ENCODE peak calls at places on chromosomes 11 and 22, in six cellular contexts. N, H, B, T, D and W are unnamed samples.

GRCh38 chr11:121844016-121844415 is 272.0 kb downstream of the BLID start:
- DNase-seq in N (no peak), H (no peak), B (no peak), T (no peak), D (no peak), W (no peak)

GRCh38 chr11:77411717-77412441 is 62.0 kb downstream of the PAK1 start:
- DNase-seq in N (peak), H (peak), B (peak), T (peak), D (peak), W (peak)

GRCh38 chr11:36258730-36259360 is 30.4 kb downstream of the COMMD9 start:
- DNase-seq in N (peak), H (peak), B (peak), T (no peak), D (peak), W (no peak)

GRCh38 chr11:21654091-21654490 is 538.8 kb upstream of the ANO5 start:
- DNase-seq in N (no peak), H (no peak), B (no peak), T (no peak), D (peak), W (no peak)

GRCh38 chr11:43923327-43924111 is 18.9 kb upstream of the C11orf96 start:
- DNase-seq in N (no peak), H (peak), B (no peak), T (no peak), D (no peak), W (peak)

GRCh38 chr11:75558939-75559843 is 2.9 kb upstream of the SERPINH1 start:
- DNase-seq in N (no peak), H (no peak), B (no peak), T (no peak), D (no peak), W (no peak)

GRCh38 chr22:50487290-50488005 is 789 bp downstream of the MIOX start:
- DNase-seq in N (no peak), H (no peak), B (no peak), T (no peak), D (no peak), W (no peak)

GRCh38 chr22:47620391-47620790 is 857.9 kb downstream of the TBC1D22A start:
- DNase-seq in N (peak), H (no peak), B (no peak), T (no peak), D (no peak), W (peak)

GRCh38 chr11:86641537-86642270 is 30.7 kb downstream of the ME3 start:
- DNase-seq in N (no peak), H (no peak), B (no peak), T (no peak), D (no peak), W (no peak)

GRCh38 chr11:86952933-86953637 is 2.1 kb downstream of the FZD4 start:
- DNase-seq in N (no peak), H (no peak), B (no peak), T (no peak), D (no peak), W (no peak)

GRCh38 chr11:76661835-76662434 is 8.6 kb downstream of the LRRC32 start:
- DNase-seq in N (no peak), H (no peak), B (no peak), T (no peak), D (no peak), W (peak)

GRCh38 chr11:32713496-32713895 is 81.0 kb downstream of the CCDC73 start:
- DNase-seq in N (no peak), H (no peak), B (no peak), T (no peak), D (no peak), W (no peak)

GRCh38 chr22:49975543-49976389 is 15.2 kb downstream of the PIM3 start:
- DNase-seq in N (peak), H (peak), B (no peak), T (no peak), D (no peak), W (peak)

GRCh38 chr11:32071811-32072210 is 19.1 kb upstream of the RCN1 start:
- DNase-seq in N (no peak), H (no peak), B (no peak), T (no peak), D (peak), W (no peak)

GRCh38 chr11:35618497-35619029 is 303 bp downstream of the FJX1 start:
- DNase-seq in N (no peak), H (peak), B (no peak), T (no peak), D (peak), W (no peak)

GRCh38 chr22:35368386-35368785 is 12.5 kb upstream of the HMOX1 start:
- DNase-seq in N (no peak), H (no peak), B (no peak), T (no peak), D (no peak), W (no peak)

GRCh38 chr11:27618591-27618990 is 81.7 kb downstream of the BDNF start:
- DNase-seq in N (no peak), H (no peak), B (no peak), T (no peak), D (no peak), W (no peak)

GRCh38 chr11:78878631-78879030 is 304.0 kb upstream of the NARS2 start:
- DNase-seq in N (no peak), H (no peak), B (no peak), T (no peak), D (no peak), W (no peak)
- H3K27ac ChIP-seq in N (no peak), H (no peak), B (no peak), T (no peak), D (no peak), W (no peak)

GRCh38 chr11:130830563-130830950 is 85.7 kb downstream of the SNX19 start:
- DNase-seq in N (no peak), H (peak), B (no peak), T (no peak), D (no peak), W (no peak)

GRCh38 chr11:130829801-130830562 is 86.3 kb downstream of the SNX19 start:
- DNase-seq in N (no peak), H (peak), B (no peak), T (no peak), D (no peak), W (no peak)

GRCh38 chr11:130831506-130832385 is 84.5 kb downstream of the SNX19 start:
- DNase-seq in N (no peak), H (no peak), B (no peak), T (no peak), D (no peak), W (no peak)

GRCh38 chr11:130834886-130835285 is 81.4 kb downstream of the SNX19 start:
- DNase-seq in N (no peak), H (no peak), B (no peak), T (no peak), D (no peak), W (no peak)

DNA sequence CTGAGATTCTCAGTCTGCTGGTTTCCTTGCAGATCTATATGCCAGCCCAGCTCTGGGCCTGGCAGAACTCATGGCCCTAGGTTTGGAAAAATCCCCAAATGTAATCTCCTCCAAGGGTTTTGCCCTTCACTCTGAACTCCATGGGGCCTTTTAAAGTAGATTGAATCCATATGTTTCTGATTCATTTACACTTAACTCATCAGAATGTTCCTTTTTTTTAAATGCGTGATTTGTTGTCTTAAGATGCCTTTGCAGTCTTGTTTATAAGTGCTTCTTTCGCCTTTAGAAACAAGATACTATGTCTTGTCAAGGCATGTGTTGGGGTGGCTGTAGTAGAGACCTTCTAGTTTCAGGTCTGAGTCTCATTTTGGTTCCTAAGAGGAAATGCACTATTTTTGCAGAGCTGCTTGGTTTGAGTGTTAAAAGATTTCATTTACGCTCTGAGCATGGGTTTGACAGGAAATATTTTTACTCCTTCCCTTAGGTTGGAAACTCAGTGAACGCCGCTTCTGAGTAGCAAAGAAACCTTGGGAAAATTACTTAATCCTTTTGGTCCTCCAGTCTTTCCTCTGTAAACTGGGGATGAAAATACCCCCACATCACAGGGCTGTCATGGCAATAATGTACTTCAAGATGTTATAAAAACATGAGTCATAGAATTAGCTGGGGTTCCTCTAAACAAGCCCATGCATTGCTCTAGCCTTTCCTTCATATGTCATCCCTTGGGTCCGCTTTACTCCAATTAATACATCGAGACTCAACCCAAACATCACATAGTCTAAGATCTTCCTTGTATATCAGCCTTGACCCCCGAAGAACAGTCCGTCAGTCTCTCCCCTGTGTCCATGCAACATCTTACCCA is 83.5 kb downstream of the SNX19 start:
- DNase-seq in N (no peak), H (no peak), B (no peak), T (no peak), D (no peak), W (no peak)
- H3K27ac ChIP-seq in N (no peak), H (no peak), B (no peak), T (no peak), D (no peak), W (no peak)

GRCh38 chr11:68010058-68011041 is at the start of gene ALDH3B1:
- DNase-seq in N (peak), H (peak), B (no peak), T (no peak), D (no peak), W (peak)

GRCh38 chr11:68012843-68013610 is 2.9 kb downstream of the ALDH3B1 start:
- DNase-seq in N (no peak), H (no peak), B (no peak), T (no peak), D (no peak), W (peak)

GRCh38 chr11:68009391-68010000 is 631 bp upstream of the ALDH3B1 start:
- DNase-seq in N (no peak), H (no peak), B (no peak), T (no peak), D (no peak), W (no peak)

GRCh38 chr11:68012044-68012842 is 2.1 kb downstream of the ALDH3B1 start:
- DNase-seq in N (no peak), H (no peak), B (no peak), T (no peak), D (no peak), W (no peak)

GRCh38 chr11:68011046-68011943 is 1.2 kb downstream of the ALDH3B1 start:
- DNase-seq in N (no peak), H (no peak), B (no peak), T (no peak), D (no peak), W (no peak)
- H3K27ac ChIP-seq in N (peak), H (peak), B (no peak), T (no peak), D (no peak), W (peak)

DNA sequence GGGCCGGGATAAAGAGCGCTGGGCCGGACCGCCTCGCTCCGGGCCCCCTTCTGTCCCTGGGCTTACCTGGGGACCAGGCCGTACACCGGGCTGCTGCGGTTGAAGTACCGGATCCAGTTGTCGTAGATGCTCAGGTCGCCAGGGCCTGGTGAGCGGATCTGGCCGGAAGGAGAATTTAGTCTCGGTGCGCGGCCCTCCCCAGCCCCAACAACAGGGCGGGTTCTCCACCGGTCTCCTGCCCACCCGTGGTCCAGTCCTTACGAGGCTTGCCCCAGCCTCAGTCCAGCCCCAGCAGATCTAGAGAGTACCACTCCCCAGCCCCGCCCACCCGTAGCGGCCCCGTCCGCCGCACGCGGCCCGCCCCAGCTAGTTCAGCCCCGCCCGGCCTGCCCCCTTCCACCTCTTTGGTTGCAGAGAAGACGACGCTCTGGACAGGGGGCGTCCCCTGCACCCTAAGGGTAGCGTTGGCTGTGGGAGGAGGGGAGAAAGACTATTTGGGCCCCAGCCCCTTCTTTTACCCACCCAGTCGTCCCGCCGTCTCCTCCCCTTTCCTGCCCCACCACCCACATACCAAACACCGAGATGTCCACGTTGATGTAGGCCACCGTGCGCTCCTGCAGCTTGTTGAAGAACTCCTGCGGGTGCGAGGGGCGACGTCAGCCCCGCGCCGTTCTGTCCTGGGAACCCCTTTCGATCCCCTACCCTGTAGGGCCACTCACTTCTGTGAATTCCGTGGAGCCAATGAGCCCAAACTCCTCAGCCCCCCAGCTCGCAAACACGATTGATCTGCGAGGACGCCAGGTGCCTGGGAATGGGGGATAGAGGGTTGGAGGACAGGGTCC is 6.8 kb downstream of the SAC3D1 start:
- DNase-seq in N (no peak), H (peak), B (no peak), T (no peak), D (no peak), W (no peak)
- H3K27ac ChIP-seq in N (peak), H (peak), B (no peak), T (no peak), D (no peak), W (peak)

GRCh38 chr11:102360681-102361080 is 13.7 kb downstream of the BIRC2 start:
- DNase-seq in N (no peak), H (no peak), B (no peak), T (peak), D (no peak), W (no peak)
- H3K27ac ChIP-seq in N (no peak), H (no peak), B (no peak), T (peak), D (no peak), W (no peak)